ENCODE peak calls at places on chromosomes 13 and 19, in eight cellular contexts. One of them, this sample, is unnamed.

GRCh38 chr19:46856062-46857022 is 4.5 kb upstream of the ARHGAP35 start:
- DNase-seq in activated CD8-positive, alpha-beta T cell treated with anti-CD3 and anti-CD28 coated beads, Interleukin-2, amount 10 ng/mL, durations not matched to agents 7 days and 5 days: peak; percentile 95
- DNase-seq in Kasumi-1: peak; percentile 95
- DNase-seq in NCI-H2107: peak; percentile 26
- DNase-seq in LoVo: peak; percentile 71
- DNase-seq in NCI-H82: peak; percentile 97
- DNase-seq in A172: peak; percentile 81
- DNase-seq in stimulated activated CD4-positive, alpha-beta T cell treated with anti-CD3 and anti-CD28 coated beads, Interleukin-2, amount 100 ng/mL, for 48 hours: peak; percentile 85
- DNase-seq in this sample: peak; percentile 96

GRCh38 chr19:609001-609340 is 19.3 kb downstream of the HCN2 start:
- DNase-seq in activated CD8-positive, alpha-beta T cell treated with anti-CD3 and anti-CD28 coated beads, Interleukin-2, amount 10 ng/mL, durations not matched to agents 7 days and 5 days: no peak
- DNase-seq in Kasumi-1: no peak
- DNase-seq in NCI-H2107: no peak
- DNase-seq in LoVo: no peak
- DNase-seq in NCI-H82: no peak
- DNase-seq in A172: peak; percentile 85
- DNase-seq in stimulated activated CD4-positive, alpha-beta T cell treated with anti-CD3 and anti-CD28 coated beads, Interleukin-2, amount 100 ng/mL, for 48 hours: no peak
- DNase-seq in this sample: peak; percentile 76

GRCh38 chr19:10092648-10093294 is 6.7 kb downstream of the SHFL start:
- DNase-seq in activated CD8-positive, alpha-beta T cell treated with anti-CD3 and anti-CD28 coated beads, Interleukin-2, amount 10 ng/mL, durations not matched to agents 7 days and 5 days: no peak
- DNase-seq in Kasumi-1: no peak
- DNase-seq in NCI-H2107: no peak
- DNase-seq in LoVo: no peak
- DNase-seq in NCI-H82: no peak
- DNase-seq in A172: no peak
- DNase-seq in stimulated activated CD4-positive, alpha-beta T cell treated with anti-CD3 and anti-CD28 coated beads, Interleukin-2, amount 100 ng/mL, for 48 hours: no peak
- DNase-seq in this sample: no peak

GRCh38 chr19:23901360-23901759 is 13.3 kb upstream of the ZNF726 start:
- DNase-seq in activated CD8-positive, alpha-beta T cell treated with anti-CD3 and anti-CD28 coated beads, Interleukin-2, amount 10 ng/mL, durations not matched to agents 7 days and 5 days: no peak
- DNase-seq in Kasumi-1: no peak
- DNase-seq in NCI-H2107: no peak
- DNase-seq in LoVo: no peak
- DNase-seq in NCI-H82: no peak
- DNase-seq in A172: no peak
- DNase-seq in stimulated activated CD4-positive, alpha-beta T cell treated with anti-CD3 and anti-CD28 coated beads, Interleukin-2, amount 100 ng/mL, for 48 hours: no peak
- DNase-seq in this sample: no peak

GRCh38 chr19:17358395-17358794 is 18.7 kb downstream of the PLVAP start:
- DNase-seq in activated CD8-positive, alpha-beta T cell treated with anti-CD3 and anti-CD28 coated beads, Interleukin-2, amount 10 ng/mL, durations not matched to agents 7 days and 5 days: no peak
- DNase-seq in Kasumi-1: no peak
- DNase-seq in NCI-H2107: no peak
- DNase-seq in LoVo: no peak
- DNase-seq in NCI-H82: no peak
- DNase-seq in A172: peak; percentile 81
- DNase-seq in stimulated activated CD4-positive, alpha-beta T cell treated with anti-CD3 and anti-CD28 coated beads, Interleukin-2, amount 100 ng/mL, for 48 hours: no peak
- DNase-seq in this sample: no peak

GRCh38 chr19:9321338-9321737 is 2.6 kb upstream of the ZNF559 start:
- DNase-seq in activated CD8-positive, alpha-beta T cell treated with anti-CD3 and anti-CD28 coated beads, Interleukin-2, amount 10 ng/mL, durations not matched to agents 7 days and 5 days: no peak
- DNase-seq in Kasumi-1: no peak
- DNase-seq in NCI-H2107: no peak
- DNase-seq in LoVo: no peak
- DNase-seq in NCI-H82: no peak
- DNase-seq in A172: no peak
- DNase-seq in stimulated activated CD4-positive, alpha-beta T cell treated with anti-CD3 and anti-CD28 coated beads, Interleukin-2, amount 100 ng/mL, for 48 hours: no peak
- DNase-seq in this sample: no peak

GRCh38 chr19:17202249-17202648 is 12.9 kb upstream of the USE1 start:
- DNase-seq in activated CD8-positive, alpha-beta T cell treated with anti-CD3 and anti-CD28 coated beads, Interleukin-2, amount 10 ng/mL, durations not matched to agents 7 days and 5 days: peak; percentile 32
- DNase-seq in Kasumi-1: no peak
- DNase-seq in NCI-H2107: no peak
- DNase-seq in LoVo: no peak
- DNase-seq in NCI-H82: no peak
- DNase-seq in A172: peak; percentile 28
- DNase-seq in stimulated activated CD4-positive, alpha-beta T cell treated with anti-CD3 and anti-CD28 coated beads, Interleukin-2, amount 100 ng/mL, for 48 hours: no peak
- DNase-seq in this sample: peak; percentile 28

GRCh38 chr13:47298506-47298905 is 401.7 kb upstream of the HTR2A start:
- DNase-seq in activated CD8-positive, alpha-beta T cell treated with anti-CD3 and anti-CD28 coated beads, Interleukin-2, amount 10 ng/mL, durations not matched to agents 7 days and 5 days: no peak
- DNase-seq in Kasumi-1: no peak
- DNase-seq in NCI-H2107: no peak
- DNase-seq in LoVo: no peak
- DNase-seq in NCI-H82: no peak
- DNase-seq in A172: peak; percentile 63
- DNase-seq in stimulated activated CD4-positive, alpha-beta T cell treated with anti-CD3 and anti-CD28 coated beads, Interleukin-2, amount 100 ng/mL, for 48 hours: no peak
- DNase-seq in this sample: no peak

GRCh38 chr19:3057275-3057714 is 5.0 kb downstream of the TLE5 start:
- DNase-seq in activated CD8-positive, alpha-beta T cell treated with anti-CD3 and anti-CD28 coated beads, Interleukin-2, amount 10 ng/mL, durations not matched to agents 7 days and 5 days: no peak
- DNase-seq in Kasumi-1: no peak
- DNase-seq in NCI-H2107: peak; percentile 43
- DNase-seq in LoVo: no peak
- DNase-seq in NCI-H82: peak; percentile 67
- DNase-seq in A172: peak; percentile 56
- DNase-seq in stimulated activated CD4-positive, alpha-beta T cell treated with anti-CD3 and anti-CD28 coated beads, Interleukin-2, amount 100 ng/mL, for 48 hours: no peak
- DNase-seq in this sample: no peak

GRCh38 chr19:27974082-27974513 is 1238.9 kb downstream of the UQCRFS1 start:
- DNase-seq in activated CD8-positive, alpha-beta T cell treated with anti-CD3 and anti-CD28 coated beads, Interleukin-2, amount 10 ng/mL, durations not matched to agents 7 days and 5 days: no peak
- DNase-seq in Kasumi-1: peak; percentile 56
- DNase-seq in NCI-H2107: no peak
- DNase-seq in LoVo: peak; percentile 10
- DNase-seq in NCI-H82: peak; percentile 80
- DNase-seq in A172: peak; percentile 26
- DNase-seq in stimulated activated CD4-positive, alpha-beta T cell treated with anti-CD3 and anti-CD28 coated beads, Interleukin-2, amount 100 ng/mL, for 48 hours: no peak
- DNase-seq in this sample: peak; percentile 17

GRCh38 chr13:109344552-109345157 is 441.7 kb downstream of the IRS2 start:
- DNase-seq in activated CD8-positive, alpha-beta T cell treated with anti-CD3 and anti-CD28 coated beads, Interleukin-2, amount 10 ng/mL, durations not matched to agents 7 days and 5 days: no peak
- DNase-seq in Kasumi-1: no peak
- DNase-seq in NCI-H2107: no peak
- DNase-seq in LoVo: peak; percentile 7
- DNase-seq in NCI-H82: no peak
- DNase-seq in A172: peak; percentile 77
- DNase-seq in stimulated activated CD4-positive, alpha-beta T cell treated with anti-CD3 and anti-CD28 coated beads, Interleukin-2, amount 100 ng/mL, for 48 hours: no peak
- DNase-seq in this sample: peak; percentile 18

GRCh38 chr13:33016414-33017409 is at the start of gene KL:
- DNase-seq in activated CD8-positive, alpha-beta T cell treated with anti-CD3 and anti-CD28 coated beads, Interleukin-2, amount 10 ng/mL, durations not matched to agents 7 days and 5 days: peak; percentile 34
- DNase-seq in Kasumi-1: no peak
- DNase-seq in NCI-H2107: no peak
- DNase-seq in LoVo: no peak
- DNase-seq in NCI-H82: no peak
- DNase-seq in A172: no peak
- DNase-seq in stimulated activated CD4-positive, alpha-beta T cell treated with anti-CD3 and anti-CD28 coated beads, Interleukin-2, amount 100 ng/mL, for 48 hours: no peak
- DNase-seq in this sample: no peak

This sample was measured in SJCRH30.